ENCODE peak calls at places on chromosomes 5 and 9, in four cellular contexts. O, H, G and P are unnamed samples.

GRCh38 chr5:122500245-122501086 is 188.4 kb downstream of the SNCAIP start:
- DNase-seq in O (peak; percentile 38), H (no peak), G (peak; percentile 31), P (peak; percentile 51)

GRCh38 chr9:34190996-34191892 is 12.4 kb downstream of the UBAP1 start:
- DNase-seq in O (no peak), H (no peak), G (no peak), P (no peak)

GRCh38 chr9:104238668-104239067 is 144.6 kb downstream of the SMC2 start:
- DNase-seq in O (no peak), H (no peak), G (no peak), P (no peak)

GRCh38 chr5:6383376-6383775 is 5.0 kb upstream of the MED10 start:
- DNase-seq in O (no peak), H (no peak), G (no peak), P (no peak)

GRCh38 chr9:129326061-129327005 is 148.3 kb upstream of the IER5L start:
- DNase-seq in O (no peak), H (no peak), G (no peak), P (no peak)

GRCh38 chr5:138330813-138331448 is 673 bp downstream of the CDC25C start:
- DNase-seq in O (no peak), H (no peak), G (no peak), P (no peak)

GRCh38 chr5:9350301-9350797 is 195.5 kb downstream of the SEMA5A start:
- DNase-seq in O (no peak), H (no peak), G (no peak), P (no peak)

GRCh38 chr5:26700759-26701384 is 337.5 kb downstream of the CDH9 start:
- DNase-seq in O (no peak), H (no peak), G (no peak), P (peak; percentile 52)

GRCh38 chr9:93263334-93264229 is 79.6 kb downstream of the WNK2 start:
- DNase-seq in O (no peak), H (no peak), G (no peak), P (no peak)

GRCh38 chr9:97993000-97993399 is 9.9 kb downstream of the ANP32B start:
- DNase-seq in O (no peak), H (no peak), G (no peak), P (no peak)

GRCh38 chr9:136002886-136003285 is 41.7 kb upstream of the UBAC1 start:
- DNase-seq in O (no peak), H (no peak), G (no peak), P (no peak)

GRCh38 chr5:149423287-149424268 is 44.5 kb upstream of the IL17B start:
- DNase-seq in O (no peak), H (no peak), G (no peak), P (no peak)

GRCh38 chr9:466749-467148 is 252.1 kb downstream of the DOCK8 start:
- DNase-seq in O (no peak), H (no peak), G (no peak), P (no peak)

GRCh38 chr5:175642998-175643397 is 14.9 kb upstream of the HRH2 start:
- DNase-seq in O (no peak), H (no peak), G (no peak), P (no peak)

GRCh38 chr5:35438786-35439185 is 178.9 kb upstream of the SPEF2 start:
- DNase-seq in O (no peak), H (no peak), G (no peak), P (no peak)

GRCh38 chr5:35440409-35440808 is 177.3 kb upstream of the SPEF2 start:
- DNase-seq in O (no peak), H (no peak), G (no peak), P (no peak)

GRCh38 chr5:35430381-35431162 is 187.1 kb upstream of the SPEF2 start:
- DNase-seq in O (no peak), H (no peak), G (no peak), P (no peak)

GRCh38 chr5:35438288-35438687 is 179.4 kb upstream of the SPEF2 start:
- DNase-seq in O (no peak), H (no peak), G (no peak), P (no peak)

GRCh38 chr5:35436441-35437057 is 181.1 kb upstream of the SPEF2 start:
- DNase-seq in O (peak; percentile 13), H (no peak), G (no peak), P (peak; percentile 11)
- TF ChIP-seq EGR1 in O (no peak), H (no peak), G (no peak), P (no peak)

GRCh38 chr9:79346350-79347020 is 225.3 kb upstream of the TLE4 start:
- DNase-seq in O (no peak), H (no peak), G (no peak), P (no peak)
- TF ChIP-seq EGR1 in O (no peak), H (no peak), G (no peak), P (no peak)

DNA sequence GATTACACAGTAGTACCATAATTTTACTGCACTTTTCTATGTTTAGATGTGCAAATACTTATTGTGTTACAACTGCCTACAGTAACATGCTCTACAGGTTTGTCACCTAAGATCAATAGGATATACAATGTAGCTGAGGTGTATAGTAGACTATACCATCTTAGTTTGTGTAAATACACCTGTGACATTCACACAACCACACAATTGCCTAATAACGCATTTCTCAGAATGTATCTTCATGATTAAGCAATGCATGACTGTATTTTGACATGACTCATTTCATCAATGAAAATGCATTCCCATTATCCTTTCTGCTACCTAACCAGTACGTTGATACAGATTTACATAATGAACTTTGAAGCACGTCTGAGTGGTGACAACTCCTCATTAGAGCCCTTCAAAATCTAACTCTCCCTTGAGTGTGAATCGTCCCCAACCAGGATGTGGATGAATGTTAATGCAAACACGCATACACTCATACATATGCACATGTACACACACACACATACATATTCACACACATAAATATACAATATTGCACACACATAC is 28.4 kb downstream of the GZMK start:
- DNase-seq in O (no peak), H (no peak), G (no peak), P (no peak)
- TF ChIP-seq EGR1 in O (no peak), H (no peak), G (no peak), P (no peak)

GRCh38 chr5:124528838-124529237 is 217.6 kb downstream of the ZNF608 start:
- DNase-seq in O (no peak), H (no peak), G (no peak), P (no peak)
- TF ChIP-seq EGR1 in O (no peak), H (no peak), G (no peak), P (no peak)

GRCh38 chr9:134293576-134294227 is 32.6 kb upstream of the RXRA start:
- DNase-seq in O (no peak), H (no peak), G (no peak), P (no peak)
- TF ChIP-seq EGR1 in O (no peak), H (no peak), G (no peak), P (no peak)